ENCODE peak calls at places on chromosomes 13 and 19, in ten cellular contexts. H is hippocampal formation; A is stimulated activated CD4-positive, alpha-beta T cell treated with anti-CD3 and anti-CD28 coated beads, Interleukin-4, amount 100 ng/mL, for 48 hours; C is neural progenitor cell; L is thyroid gland; Q is T-helper 1 cell; B is activated CD8-positive, alpha-beta memory T cell treated with anti-CD3 and anti-CD28 coated beads, Interleukin-2, amount 50 U/mL, for 48 hours; Y is T-helper 2 cell; S is activated T-cell treated with anti-CD3 and anti-CD28 coated beads, Interleukin-2, amount 50 U/mL, for 72 hours; N is iris pigment epithelial cell. O is an unnamed sample.

GRCh38 chr19:4083677-4084546 is 17.2 kb upstream of the ZBTB7A start:
- DNase-seq in H (no peak), S (peak), B (no peak), A (no peak), N (no peak), Y (peak), Q (no peak), C (no peak), L (no peak), O (peak)

GRCh38 chr19:408441-409005 is 424 bp downstream of the C2CD4C start:
- DNase-seq in B (no peak), Q (peak), N (no peak), H (no peak), A (no peak), Y (no peak), L (peak), C (no peak), S (no peak), O (no peak)

GRCh38 chr19:42018503-42019193 is 24.6 kb upstream of the ATP1A3 start:
- DNase-seq in S (no peak), Q (no peak), B (no peak), L (no peak), N (peak), A (no peak), C (no peak), Y (no peak), H (no peak), O (no peak)

GRCh38 chr19:42191855-42192254 is 25.6 kb downstream of the DEDD2 start:
- DNase-seq in Q (no peak), L (no peak), S (peak), A (peak), N (peak), B (no peak), Y (no peak), C (no peak), H (no peak), O (no peak)

GRCh38 chr13:109787135-109787954 is 962 bp upstream of the IRS2 start:
- DNase-seq in L (peak), B (peak), H (no peak), Y (peak), C (peak), Q (no peak), A (no peak), S (peak), N (peak), O (no peak)

GRCh38 chr19:55912916-55913315 is 19.2 kb downstream of the NLRP13 start:
- DNase-seq in N (no peak), C (no peak), A (no peak), B (no peak), Q (no peak), H (no peak), L (no peak), S (no peak), Y (no peak), O (no peak)

GRCh38 chr13:20826810-20827560 is 53.2 kb upstream of the EEF1AKMT1 start:
- DNase-seq in C (no peak), N (peak), Y (no peak), L (no peak), H (no peak), S (no peak), A (no peak), B (no peak), Q (no peak), O (no peak)

GRCh38 chr19:55528030-55528801 is 8.7 kb downstream of the SBK2 start:
- DNase-seq in Q (no peak), N (peak), A (no peak), H (no peak), C (no peak), B (no peak), S (no peak), L (no peak), Y (no peak), O (no peak)

GRCh38 chr19:6979341-6979740 is 41.9 kb downstream of the MBD3L2B start:
- DNase-seq in N (no peak), S (no peak), L (no peak), H (no peak), A (no peak), Y (peak), C (no peak), Q (no peak), B (no peak), O (no peak)

GRCh38 chr13:43784491-43784890 is 2.3 kb downstream of the ENOX1 start:
- DNase-seq in N (no peak), B (no peak), Q (no peak), H (no peak), A (no peak), Y (no peak), L (no peak), S (no peak), C (no peak), O (no peak)

GRCh38 chr13:40819797-40820315 is 30.4 kb downstream of the SLC25A15 start:
- DNase-seq in B (no peak), N (no peak), Y (no peak), C (no peak), A (no peak), S (no peak), Q (no peak), H (no peak), L (no peak), O (no peak)

GRCh38 chr13:107299717-107300116 is 731.8 kb upstream of the ARGLU1 start:
- DNase-seq in N (no peak), B (no peak), H (no peak), L (no peak), C (no peak), Y (no peak), Q (no peak), A (no peak), S (no peak), O (no peak)

GRCh38 chr19:17282488-17283256 is 971 bp downstream of the ANKLE1 start:
- DNase-seq in S (peak), A (peak), H (peak), Q (peak), L (peak), N (peak), B (peak), C (peak), Y (peak), O (peak)

GRCh38 chr19:39341122-39341719 is 1.0 kb upstream of the SAMD4B start:
- DNase-seq in Y (peak), B (peak), H (no peak), C (peak), L (peak), Q (no peak), N (peak), S (no peak), A (no peak), O (no peak)

GRCh38 chr13:83216521-83217245 is 665.6 kb downstream of the SLITRK1 start:
- DNase-seq in Q (no peak), N (peak), L (no peak), S (no peak), B (no peak), C (no peak), H (no peak), A (no peak), Y (no peak), O (no peak)